ENCODE peak calls at places on chromosomes 11 and 22, in nine cellular contexts. A is colonic mucosa, Z is heart right ventricle, B is cardiac muscle cell, O is tibial artery, J is neuronal stem cell, V is right cardiac atrium, P is fibroblast of lung, Y is upper lobe of right lung. U is an unnamed sample.

GRCh38 chr11:83922318-83922717 is 636.2 kb upstream of the CCDC90B start:
- DNase-seq in O (no peak), B (no peak), J (no peak), Z (no peak), Y (no peak), P (no peak), A (no peak), V (no peak), U (no peak)

GRCh38 chr11:112279901-112280267 is 19.2 kb upstream of the PLET1 start:
- DNase-seq in B (peak; percentile 77), Y (peak; percentile 87), P (peak; percentile 59), O (peak; percentile 51), Z (peak; percentile 68), A (peak; percentile 80), V (peak; percentile 65), J (peak; percentile 54), U (peak; percentile 79)

GRCh38 chr11:84260862-84261261 is 974.7 kb upstream of the CCDC90B start:
- DNase-seq in Z (no peak), V (no peak), B (no peak), J (no peak), Y (no peak), O (no peak), P (no peak), A (no peak), U (no peak)

GRCh38 chr11:6453152-6453551 is 12.4 kb upstream of the HPX start:
- DNase-seq in J (no peak), O (no peak), V (no peak), Y (no peak), Z (no peak), A (no peak), P (no peak), B (no peak), U (no peak)

GRCh38 chr11:120660024-120660565 is 148.5 kb downstream of the GRIK4 start:
- DNase-seq in J (no peak), Z (no peak), B (peak; percentile 62), A (peak; percentile 23), O (no peak), P (peak; percentile 14), Y (no peak), V (no peak), U (no peak)

GRCh38 chr11:116696381-116696941 is 76.3 kb downstream of the BUD13 start:
- DNase-seq in A (peak; percentile 22), J (no peak), P (no peak), Z (no peak), Y (no peak), B (no peak), V (no peak), O (no peak), U (peak; percentile 11)

GRCh38 chr11:44110231-44110679 is 14.8 kb downstream of the EXT2 start:
- DNase-seq in V (peak; percentile 49), B (peak; percentile 70), A (peak; percentile 69), J (peak; percentile 40), Z (peak; percentile 82), O (peak; percentile 49), P (peak; percentile 47), Y (no peak), U (peak; percentile 54)

GRCh38 chr11:107743161-107743560 is 31.3 kb upstream of the SLN start:
- DNase-seq in J (no peak), V (no peak), B (no peak), A (no peak), Z (no peak), Y (no peak), O (no peak), P (no peak), U (no peak)

GRCh38 chr11:72411623-72412532 is 22.5 kb downstream of the CLPB start:
- DNase-seq in P (no peak), Y (no peak), B (no peak), V (no peak), A (no peak), J (no peak), O (peak; percentile 53), Z (no peak), U (peak; percentile 29)

GRCh38 chr11:72409458-72409857 is 24.9 kb downstream of the CLPB start:
- DNase-seq in B (no peak), Y (no peak), V (no peak), P (no peak), O (no peak), A (no peak), Z (no peak), J (no peak), U (no peak)

GRCh38 chr11:72418834-72419560 is 15.3 kb downstream of the CLPB start:
- DNase-seq in B (no peak), Y (no peak), Z (no peak), P (no peak), V (no peak), O (no peak), A (no peak), J (no peak), U (no peak)

GRCh38 chr11:72410956-72411355 is 23.4 kb downstream of the CLPB start:
- DNase-seq in V (no peak), A (no peak), Y (no peak), P (no peak), Z (no peak), B (no peak), O (no peak), J (no peak), U (no peak)

DNA sequence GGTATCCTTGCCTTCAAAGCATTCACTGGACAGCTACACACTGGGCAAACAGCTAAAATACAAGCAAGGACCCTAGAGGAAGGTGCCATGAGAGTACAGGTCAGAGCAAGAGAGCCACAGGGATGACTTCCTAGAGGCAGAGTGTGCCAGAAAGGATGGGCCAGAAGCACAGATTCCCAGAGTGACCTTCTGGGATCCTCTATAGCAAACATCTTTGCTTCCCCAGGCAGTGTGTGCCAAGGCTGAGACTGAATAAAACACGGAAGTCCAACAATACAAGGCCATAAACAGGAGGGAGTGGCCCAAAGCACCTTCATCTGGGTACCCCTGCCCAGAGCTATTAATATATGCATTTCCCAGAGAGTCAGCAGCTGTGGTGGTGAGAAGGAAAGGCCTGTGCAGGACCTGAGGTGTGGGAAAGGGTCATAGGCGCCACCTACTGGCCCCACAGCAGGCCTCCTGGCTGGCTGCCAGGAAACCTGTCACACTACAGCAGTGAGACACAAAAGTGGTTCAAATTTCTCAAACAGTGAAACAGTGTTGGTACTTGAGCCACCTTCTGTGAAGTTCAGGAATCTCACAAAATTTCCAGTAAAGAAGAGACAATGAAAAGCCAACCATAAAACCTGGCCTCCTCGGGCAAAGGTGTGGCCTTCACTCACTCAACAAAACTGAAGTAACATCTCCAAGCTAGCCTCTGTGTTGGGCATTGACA is 20.3 kb downstream of the CLPB start:
- DNase-seq in A (peak; percentile 84), V (peak; percentile 85), Y (peak; percentile 91), J (peak; percentile 48), P (peak; percentile 77), B (peak; percentile 91), Z (peak; percentile 82), O (peak; percentile 87), U (peak; percentile 76)
- H3K27ac ChIP-seq in A (no peak overlapping the region), V (no peak overlapping the region), Y (peak overlapping the region; percentile 25), J (no peak overlapping the region), P (no peak overlapping the region), B (no peak overlapping the region), Z (peak overlapping the region; percentile 11), O (no peak overlapping the region), U (no peak overlapping the region)

GRCh38 chr22:36819112-36819511 is 2.3 kb upstream of the PVALB start:
- DNase-seq in B (no peak), J (no peak), P (no peak), V (no peak), O (no peak), Y (peak; percentile 58), Z (no peak), A (no peak), U (no peak)

GRCh38 chr22:36826262-36826661 is 9.4 kb upstream of the PVALB start:
- DNase-seq in A (no peak), V (no peak), O (no peak), Y (no peak), Z (no peak), J (no peak), P (no peak), B (no peak), U (no peak)

GRCh38 chr22:36822581-36822980 is 5.7 kb upstream of the PVALB start:
- DNase-seq in Z (no peak), P (no peak), B (no peak), Y (no peak), J (no peak), V (no peak), A (no peak), O (no peak), U (no peak)

GRCh38 chr22:36824655-36825054 is 7.8 kb upstream of the PVALB start:
- DNase-seq in J (no peak), Z (no peak), V (no peak), A (no peak), Y (no peak), B (no peak), O (no peak), P (no peak), U (no peak)

DNA sequence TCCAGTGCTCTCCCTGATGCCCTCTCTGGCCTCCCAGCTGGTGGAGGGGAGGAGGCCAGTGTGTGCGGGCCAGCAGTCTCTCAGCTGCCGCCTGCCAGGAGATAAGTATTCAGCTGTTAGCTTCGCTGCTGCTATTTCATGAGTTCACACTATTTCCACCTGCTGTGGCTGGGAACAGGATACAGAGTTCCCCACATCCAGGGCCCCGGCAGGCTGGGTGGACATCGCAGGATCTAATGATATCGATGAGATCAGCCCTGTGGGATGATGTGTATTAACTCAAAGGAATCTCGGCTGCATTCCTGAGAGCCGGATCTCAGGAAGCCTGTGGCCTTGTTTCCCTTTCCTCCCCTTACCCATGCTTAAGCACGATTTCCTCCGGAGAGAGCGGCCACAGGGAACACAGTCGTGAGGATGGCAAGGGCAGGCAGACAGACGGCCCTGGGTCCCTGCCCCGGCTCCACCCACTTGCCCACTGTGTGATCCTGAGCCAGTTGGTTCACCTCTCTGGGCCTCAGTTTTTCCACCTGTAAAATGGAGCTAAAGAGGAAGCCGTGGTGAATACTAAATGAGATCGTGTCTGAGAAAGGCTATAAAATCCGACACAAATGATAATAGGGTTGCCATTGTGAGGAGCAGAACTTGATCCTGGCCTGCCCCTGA is 6.5 kb upstream of the PVALB start:
- DNase-seq in P (no peak), V (no peak), O (no peak), B (no peak), J (no peak), A (no peak), Y (peak; percentile 23), Z (no peak), U (no peak)
- H3K27me3 ChIP-seq in P (peaks cover 13% of the 10 kb centered on the region), V (no peaks in the 10 kb centered on the region), O (peaks cover 61% of the 10 kb centered on the region), B (peaks cover 7% of the 10 kb centered on the region), J (peaks cover 5% of the 10 kb centered on the region), A (peaks cover 12% of the 10 kb centered on the region), Y (peaks cover 49% of the 10 kb centered on the region), Z (peaks cover 31% of the 10 kb centered on the region), U (no peaks in the 10 kb centered on the region)

GRCh38 chr11:127383026-127383425 is 382.5 kb upstream of the KIRREL3 start:
- DNase-seq in B (no peak), P (no peak), J (no peak), A (no peak), V (no peak), O (no peak), Z (no peak), Y (no peak), U (no peak)

GRCh38 chr11:127381247-127381646 is 380.7 kb upstream of the KIRREL3 start:
- DNase-seq in A (no peak), B (no peak), O (no peak), Z (no peak), V (no peak), Y (no peak), J (no peak), P (no peak), U (no peak)

GRCh38 chr11:127390465-127390864 is 389.9 kb upstream of the KIRREL3 start:
- DNase-seq in J (no peak), A (no peak), O (no peak), Z (no peak), Y (no peak), P (no peak), V (no peak), B (no peak), U (no peak)

GRCh38 chr11:127385071-127385470 is 384.5 kb upstream of the KIRREL3 start:
- DNase-seq in P (no peak), O (no peak), B (no peak), A (no peak), V (no peak), Z (no peak), Y (no peak), J (no peak), U (no peak)
- H3K4me1 ChIP-seq in P (no peaks in the 10 kb centered on the region), O (no peaks in the 10 kb centered on the region), B (no peaks in the 10 kb centered on the region), A (no peaks in the 10 kb centered on the region), V (no peaks in the 10 kb centered on the region), Z (no peaks in the 10 kb centered on the region), Y (no peaks in the 10 kb centered on the region), J (no peaks in the 10 kb centered on the region), U (no peaks in the 10 kb centered on the region)

GRCh38 chr11:93031386-93031785 is 61.9 kb downstream of the MTNR1B start:
- DNase-seq in P (no peak), A (no peak), B (no peak), V (no peak), O (no peak), Z (no peak), J (no peak), Y (no peak), U (no peak)
- H3K27ac ChIP-seq in P (no peak overlapping the region), A (no peak overlapping the region), B (no peak overlapping the region), V (no peak overlapping the region), O (no peak overlapping the region), Z (no peak overlapping the region), J (no peak overlapping the region), Y (no peak overlapping the region), U (no peak overlapping the region)

U was measured in naive thymus-derived CD4-positive, alpha-beta T cell.